ENCODE peak calls at places on chromosomes 11 and 22, in four cellular contexts. Z is endothelial cell, M is AG04449, E is glutamatergic neuron. Q is an unnamed sample.

GRCh38 chr11:73233211-73233610 is 15.1 kb downstream of the P2RY2 start:
- DNase-seq in Z (no peak), E (peak), M (no peak), Q (no peak)

GRCh38 chr11:86335131-86335768 is 33.2 kb downstream of the HIKESHI start:
- DNase-seq in E (no peak), Z (no peak), M (no peak), Q (no peak)

GRCh38 chr22:37633082-37633692 is 6.3 kb upstream of the SH3BP1 start:
- DNase-seq in M (no peak), E (no peak), Z (no peak), Q (peak)

GRCh38 chr11:128853556-128853955 is 13.5 kb downstream of the KCNJ1 start:
- DNase-seq in M (no peak), Z (no peak), E (no peak), Q (no peak)

GRCh38 chr11:70662691-70663098 is 264.4 kb downstream of the CTTN start:
- DNase-seq in E (no peak), Z (no peak), M (no peak), Q (no peak)

GRCh38 chr22:25067851-25068421 is 115.4 kb downstream of the KIAA1671 start:
- DNase-seq in M (no peak), E (peak), Z (no peak), Q (peak)

GRCh38 chr22:22168190-22168940 is 76.2 kb upstream of the VPREB1 start:
- DNase-seq in Z (no peak), E (no peak), M (no peak), Q (no peak)

GRCh38 chr11:27509953-27510352 is 3.4 kb upstream of the LIN7C start:
- DNase-seq in Z (no peak), E (no peak), M (no peak), Q (no peak)

GRCh38 chr11:130103296-130103814 is 33.7 kb downstream of the APLP2 start:
- DNase-seq in E (no peak), M (peak), Z (no peak), Q (no peak)

GRCh38 chr11:1126491-1126926 is 31.2 kb upstream of the MUC5AC start:
- DNase-seq in Z (peak), M (no peak), E (no peak), Q (peak)

GRCh38 chr11:811446-812245 is 1.9 kb downstream of the RPLP2 start:
- DNase-seq in M (no peak), Z (no peak), E (no peak), Q (no peak)

GRCh38 chr22:21032843-21033688 is 705 bp upstream of the SLC7A4 start:
- DNase-seq in Z (no peak), M (no peak), E (no peak), Q (no peak)

GRCh38 chr11:117179048-117179999 is 781 bp downstream of the SIDT2 start:
- DNase-seq in Z (peak), E (peak), M (no peak), Q (peak)

GRCh38 chr11:17770917-17771316 is 36.3 kb downstream of the KCNC1 start:
- DNase-seq in Z (no peak), E (no peak), M (no peak), Q (no peak)
- TF ChIP-seq CTCF in Z (no peak), E (no peak), M (no peak), Q (no peak)

GRCh38 chr11:26045082-26045481 is 286.8 kb upstream of the ANO3 start:
- DNase-seq in Z (no peak), E (no peak), M (no peak), Q (no peak)

GRCh38 chr11:26043665-26044064 is 288.3 kb upstream of the ANO3 start:
- DNase-seq in M (no peak), E (no peak), Z (no peak), Q (no peak)

GRCh38 chr11:26048271-26048670 is 283.7 kb upstream of the ANO3 start:
- DNase-seq in M (no peak), E (no peak), Z (no peak), Q (no peak)

GRCh38 chr11:26042113-26042512 is 289.8 kb upstream of the ANO3 start:
- DNase-seq in M (no peak), Z (no peak), E (no peak), Q (no peak)

GRCh38 chr11:26044389-26044788 is 287.5 kb upstream of the ANO3 start:
- DNase-seq in E (no peak), M (no peak), Z (no peak), Q (no peak)
- TF ChIP-seq CTCF in E (no peak), M (no peak), Z (no peak), Q (no peak)

GRCh38 chr11:24617856-24618255 is 121.0 kb downstream of the LUZP2 start:
- DNase-seq in M (no peak), Z (no peak), E (no peak), Q (no peak)
- TF ChIP-seq CTCF in M (no peak), Z (no peak), E (no peak), Q (no peak)

GRCh38 chr11:63023415-63023814 is 7.8 kb upstream of the SLC22A8 start:
- DNase-seq in E (no peak), Z (no peak), M (no peak), Q (no peak)

GRCh38 chr11:63019506-63019905 is 3.9 kb upstream of the SLC22A8 start:
- DNase-seq in M (no peak), E (no peak), Z (no peak), Q (no peak)

GRCh38 chr11:63023851-63024648 is 8.4 kb upstream of the SLC22A8 start:
- DNase-seq in E (peak), M (peak), Z (peak), Q (peak)

GRCh38 chr11:63022422-63022821 is 6.8 kb upstream of the SLC22A8 start:
- DNase-seq in E (no peak), Z (no peak), M (no peak), Q (no peak)

GRCh38 chr11:63020671-63021255 is 5.1 kb upstream of the SLC22A8 start:
- DNase-seq in E (peak), M (no peak), Z (peak), Q (no peak)
- TF ChIP-seq CTCF in E (peak), M (peak), Z (peak), Q (no peak)

DNA sequence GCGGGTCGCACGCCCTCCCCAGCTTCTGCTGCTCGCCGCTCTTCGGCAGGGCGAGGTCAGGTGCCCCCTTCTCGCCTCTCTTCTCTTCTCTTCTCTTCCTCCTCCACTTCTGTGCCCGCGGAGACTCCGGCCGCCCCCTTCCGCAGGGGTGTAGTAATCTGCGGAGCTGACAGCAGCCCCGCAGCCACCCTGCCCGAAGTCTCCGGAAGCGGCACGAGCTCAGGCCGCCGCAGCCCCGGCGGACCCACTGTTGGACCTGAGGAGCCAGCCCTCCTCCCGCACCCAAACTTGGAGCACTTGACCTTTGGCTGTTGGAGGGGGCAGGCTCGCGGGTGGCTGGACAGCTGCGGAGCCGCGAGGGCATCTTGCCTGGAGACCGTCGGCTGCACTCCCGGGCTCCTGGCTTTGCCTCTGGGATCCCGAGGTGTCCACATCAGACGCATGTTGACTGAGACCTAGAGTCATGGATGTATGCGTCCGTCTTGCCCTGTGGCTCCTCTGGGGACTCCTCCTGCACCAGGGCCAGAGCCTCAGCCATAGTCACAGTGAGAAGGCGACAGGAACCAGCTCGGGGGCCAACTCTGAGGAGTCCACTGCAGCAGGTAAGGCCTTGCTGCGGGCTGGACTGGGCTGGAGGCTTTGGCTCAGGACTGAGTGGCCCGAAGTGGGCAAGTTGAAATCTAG is 486 bp downstream of the STIM1 start:
- DNase-seq in M (no peak), E (peak), Z (peak), Q (peak)
- TF ChIP-seq CTCF in M (no peak), E (no peak), Z (no peak), Q (no peak)

DNA sequence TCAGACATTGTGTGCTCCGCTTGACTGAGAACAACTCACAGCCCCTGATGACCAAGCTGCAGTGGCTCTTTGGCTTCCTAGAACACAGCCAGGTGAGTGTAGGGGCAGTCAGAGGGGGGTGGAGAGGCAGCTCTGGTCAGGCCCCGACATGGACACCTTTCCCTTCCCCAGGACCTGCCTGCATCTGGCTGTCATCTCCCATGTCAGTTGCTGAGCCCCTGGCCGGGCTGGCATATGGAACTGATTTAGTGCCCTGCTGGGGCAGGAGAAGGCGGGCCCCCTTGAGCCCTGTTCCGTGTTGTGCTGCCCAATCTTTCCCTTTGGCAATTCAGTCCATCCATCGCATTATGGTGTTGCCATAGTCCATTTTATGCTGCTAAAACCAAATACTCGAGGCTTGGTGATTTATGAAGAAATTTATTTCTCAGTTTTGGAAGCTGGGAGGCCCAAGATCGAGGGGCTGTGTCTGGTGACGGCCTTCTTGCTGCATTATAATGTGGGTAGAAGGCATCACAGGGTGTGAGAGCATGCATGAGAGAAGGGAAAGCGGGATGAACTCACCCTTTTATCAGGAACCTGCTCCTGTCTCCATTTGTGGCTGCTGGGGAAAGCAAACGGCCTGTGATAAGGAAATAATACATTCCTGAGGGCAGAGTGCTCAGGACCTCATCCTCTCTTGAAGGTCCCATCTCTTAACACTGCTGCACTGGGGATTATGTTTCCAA is 19.0 kb downstream of the USP35 start:
- DNase-seq in Z (no peak), M (no peak), E (no peak), Q (no peak)
- TF ChIP-seq CTCF in Z (no peak), M (no peak), E (no peak), Q (no peak)

GRCh38 chr11:67666676-67667489 is 7.5 kb downstream of the ALDH3B2 start:
- DNase-seq in M (no peak), E (no peak), Z (no peak), Q (no peak)

GRCh38 chr11:67666303-67666645 is 8.1 kb downstream of the ALDH3B2 start:
- DNase-seq in Z (no peak), E (no peak), M (no peak), Q (no peak)

GRCh38 chr11:67664213-67664585 is 10.2 kb downstream of the ALDH3B2 start:
- DNase-seq in M (no peak), E (no peak), Z (no peak), Q (no peak)

GRCh38 chr11:67664696-67665536 is 9.5 kb downstream of the ALDH3B2 start:
- DNase-seq in Z (no peak), E (no peak), M (no peak), Q (no peak)

GRCh38 chr11:67665537-67666302 is 8.7 kb downstream of the ALDH3B2 start:
- DNase-seq in Z (no peak), E (no peak), M (no peak), Q (no peak)
- TF ChIP-seq CTCF in Z (no peak), E (no peak), M (no peak), Q (no peak)

GRCh38 chr11:57425565-57426438 is 1.1 kb downstream of the SLC43A3 start:
- DNase-seq in M (no peak), E (no peak), Z (no peak), Q (no peak)
- TF ChIP-seq CTCF in M (no peak), E (no peak), Z (no peak), Q (no peak)

GRCh38 chr11:45405916-45406670 is 120.0 kb upstream of the SYT13 start:
- DNase-seq in E (no peak), M (no peak), Z (no peak), Q (no peak)
- TF ChIP-seq CTCF in E (peak), M (peak), Z (peak), Q (no peak)